ENCODE peak calls at places on chromosome 11, in six cellular contexts. One of them, this sample, is unnamed.
A peak's percentile ranks its signal among the peaks of the same experiment; 100 is the strongest.

GRCh38 chr11:10076458-10077141 is 217.4 kb downstream of the SBF2 start:
- DNase-seq in CD8-positive, alpha-beta T cell: no peak
- DNase-seq in lung: no peak
- DNase-seq in esophagus squamous epithelium: no peak
- DNase-seq in ovary: peak; percentile 36
- DNase-seq in transverse colon: peak; percentile 25
- DNase-seq in this sample: peak; percentile 42

GRCh38 chr11:6746086-6746618 is 25.6 kb downstream of the OR2AG2 start:
- DNase-seq in transverse colon: peak; percentile 55
- DNase-seq in CD8-positive, alpha-beta T cell: peak; percentile 35
- DNase-seq in lung: no peak
- DNase-seq in esophagus squamous epithelium: no peak
- DNase-seq in ovary: no peak
- DNase-seq in this sample: no peak

GRCh38 chr11:12075822-12076821 is 34.3 kb upstream of the MICAL2 start:
- DNase-seq in esophagus squamous epithelium: no peak
- DNase-seq in ovary: no peak
- DNase-seq in lung: peak; percentile 45
- DNase-seq in CD8-positive, alpha-beta T cell: no peak
- DNase-seq in transverse colon: peak; percentile 46
- DNase-seq in this sample: peak; percentile 69

GRCh38 chr11:118909619-118910308 is 16.0 kb downstream of the BCL9L start:
- DNase-seq in ovary: no peak
- DNase-seq in lung: no peak
- DNase-seq in CD8-positive, alpha-beta T cell: no peak
- DNase-seq in transverse colon: no peak
- DNase-seq in esophagus squamous epithelium: no peak
- DNase-seq in this sample: no peak

GRCh38 chr11:76795285-76795935 is 12.3 kb downstream of the TSKU start:
- DNase-seq in CD8-positive, alpha-beta T cell: no peak
- DNase-seq in ovary: no peak
- DNase-seq in transverse colon: no peak
- DNase-seq in lung: no peak
- DNase-seq in esophagus squamous epithelium: no peak
- DNase-seq in this sample: no peak

GRCh38 chr11:10908215-10908990 is 50.5 kb upstream of the ZBED5 start:
- DNase-seq in CD8-positive, alpha-beta T cell: no peak
- DNase-seq in ovary: no peak
- DNase-seq in transverse colon: no peak
- DNase-seq in lung: no peak
- DNase-seq in esophagus squamous epithelium: no peak
- DNase-seq in this sample: no peak

GRCh38 chr11:76604652-76605241 is 65.8 kb downstream of the LRRC32 start:
- DNase-seq in lung: no peak
- DNase-seq in transverse colon: peak; percentile 44
- DNase-seq in CD8-positive, alpha-beta T cell: no peak
- DNase-seq in esophagus squamous epithelium: no peak
- DNase-seq in ovary: peak; percentile 81
- DNase-seq in this sample: peak; percentile 92

GRCh38 chr11:10379871-10380568 is 75.0 kb upstream of the AMPD3 start:
- DNase-seq in ovary: no peak
- DNase-seq in lung: no peak
- DNase-seq in esophagus squamous epithelium: no peak
- DNase-seq in CD8-positive, alpha-beta T cell: no peak
- DNase-seq in transverse colon: no peak
- DNase-seq in this sample: no peak

GRCh38 chr11:33742249-33742851 is 6.1 kb upstream of the CD59 start:
- DNase-seq in lung: no peak
- DNase-seq in transverse colon: no peak
- DNase-seq in CD8-positive, alpha-beta T cell: no peak
- DNase-seq in esophagus squamous epithelium: no peak
- DNase-seq in ovary: no peak
- DNase-seq in this sample: no peak

GRCh38 chr11:101014600-101015242 is 114.9 kb downstream of the PGR start:
- DNase-seq in lung: no peak
- DNase-seq in CD8-positive, alpha-beta T cell: no peak
- DNase-seq in transverse colon: no peak
- DNase-seq in esophagus squamous epithelium: no peak
- DNase-seq in ovary: no peak
- DNase-seq in this sample: no peak

GRCh38 chr11:19723572-19724342 is 11.1 kb downstream of the NAV2 start:
- DNase-seq in lung: no peak
- DNase-seq in CD8-positive, alpha-beta T cell: peak; percentile 32
- DNase-seq in transverse colon: no peak
- DNase-seq in ovary: no peak
- DNase-seq in esophagus squamous epithelium: no peak
- DNase-seq in this sample: peak; percentile 29

GRCh38 chr11:57277845-57278720 is 41.0 kb upstream of the APLNR start:
- DNase-seq in lung: peak; percentile 72
- DNase-seq in CD8-positive, alpha-beta T cell: peak; percentile 9
- DNase-seq in ovary: peak; percentile 58
- DNase-seq in esophagus squamous epithelium: no peak
- DNase-seq in transverse colon: peak; percentile 75
- DNase-seq in this sample: peak; percentile 73

GRCh38 chr11:70381872-70382842 is 16.2 kb upstream of the CTTN start:
- DNase-seq in esophagus squamous epithelium: no peak
- DNase-seq in CD8-positive, alpha-beta T cell: no peak
- DNase-seq in ovary: no peak
- DNase-seq in lung: no peak
- DNase-seq in transverse colon: no peak
- DNase-seq in this sample: no peak

GRCh38 chr11:65425971-65426838 is 3.6 kb downstream of the NEAT1 start:
- DNase-seq in CD8-positive, alpha-beta T cell: no peak
- DNase-seq in lung: no peak
- DNase-seq in ovary: no peak
- DNase-seq in transverse colon: peak; percentile 60
- DNase-seq in esophagus squamous epithelium: no peak
- DNase-seq in this sample: no peak

GRCh38 chr11:91956711-91957110 is 267.9 kb upstream of the FAT3 start:
- DNase-seq in lung: no peak
- DNase-seq in esophagus squamous epithelium: no peak
- DNase-seq in CD8-positive, alpha-beta T cell: no peak
- DNase-seq in ovary: no peak
- DNase-seq in transverse colon: no peak
- DNase-seq in this sample: no peak

GRCh38 chr11:69745201-69745600 is 29.9 kb downstream of the FGF4 start:
- DNase-seq in transverse colon: no peak
- DNase-seq in esophagus squamous epithelium: no peak
- DNase-seq in CD8-positive, alpha-beta T cell: no peak
- DNase-seq in lung: no peak
- DNase-seq in ovary: no peak
- DNase-seq in this sample: no peak

GRCh38 chr11:3903207-3903896 is 47.9 kb downstream of the STIM1 start:
- DNase-seq in ovary: no peak
- DNase-seq in transverse colon: no peak
- DNase-seq in esophagus squamous epithelium: no peak
- DNase-seq in lung: no peak
- DNase-seq in CD8-positive, alpha-beta T cell: no peak
- DNase-seq in this sample: no peak

GRCh38 chr11:129895126-129896041 is at the start of gene NFRKB:
- DNase-seq in lung: peak; percentile 87
- DNase-seq in ovary: peak; percentile 80
- DNase-seq in CD8-positive, alpha-beta T cell: peak; percentile 89
- DNase-seq in transverse colon: peak; percentile 93
- DNase-seq in esophagus squamous epithelium: peak; percentile 18
- DNase-seq in this sample: peak; percentile 81

GRCh38 chr11:10540546-10540914 is 457 bp downstream of the RNF141 start:
- DNase-seq in CD8-positive, alpha-beta T cell: no peak
- DNase-seq in lung: peak; percentile 53
- DNase-seq in ovary: no peak
- DNase-seq in esophagus squamous epithelium: no peak
- DNase-seq in transverse colon: no peak
- DNase-seq in this sample: no peak

GRCh38 chr11:35116762-35117588 is 22.0 kb upstream of the CD44 start:
- DNase-seq in esophagus squamous epithelium: no peak
- DNase-seq in transverse colon: no peak
- DNase-seq in ovary: no peak
- DNase-seq in CD8-positive, alpha-beta T cell: no peak
- DNase-seq in lung: no peak
- DNase-seq in this sample: no peak

GRCh38 chr11:66880484-66881211 is 23.8 kb downstream of the LRFN4 start:
- DNase-seq in CD8-positive, alpha-beta T cell: no peak
- DNase-seq in esophagus squamous epithelium: no peak
- DNase-seq in lung: no peak
- DNase-seq in ovary: no peak
- DNase-seq in transverse colon: no peak
- DNase-seq in this sample: peak; percentile 62

GRCh38 chr11:102453286-102453797 is 777 bp upstream of the TMEM123 start:
- DNase-seq in esophagus squamous epithelium: no peak
- DNase-seq in CD8-positive, alpha-beta T cell: no peak
- DNase-seq in lung: no peak
- DNase-seq in transverse colon: no peak
- DNase-seq in ovary: no peak
- DNase-seq in this sample: peak; percentile 62

GRCh38 chr11:102449651-102450570 is 2.7 kb downstream of the TMEM123 start:
- DNase-seq in lung: no peak
- DNase-seq in transverse colon: no peak
- DNase-seq in esophagus squamous epithelium: no peak
- DNase-seq in CD8-positive, alpha-beta T cell: peak; percentile 31
- DNase-seq in ovary: no peak
- DNase-seq in this sample: no peak

GRCh38 chr11:102452461-102453285 is at the start of gene TMEM123:
- DNase-seq in CD8-positive, alpha-beta T cell: peak; percentile 94
- DNase-seq in ovary: peak; percentile 82
- DNase-seq in esophagus squamous epithelium: peak; percentile 16
- DNase-seq in transverse colon: peak; percentile 89
- DNase-seq in lung: peak; percentile 81
- DNase-seq in this sample: peak; percentile 76

GRCh38 chr11:102451041-102451692 is 1.4 kb downstream of the TMEM123 start:
- DNase-seq in ovary: no peak
- DNase-seq in transverse colon: no peak
- DNase-seq in CD8-positive, alpha-beta T cell: no peak
- DNase-seq in lung: no peak
- DNase-seq in esophagus squamous epithelium: no peak
- DNase-seq in this sample: no peak

GRCh38 chr11:102451693-102452460 is 688 bp downstream of the TMEM123 start:
- DNase-seq in transverse colon: peak; percentile 82
- DNase-seq in ovary: peak; percentile 58
- DNase-seq in esophagus squamous epithelium: no peak
- DNase-seq in lung: peak; percentile 58
- DNase-seq in CD8-positive, alpha-beta T cell: peak; percentile 78
- DNase-seq in this sample: peak; percentile 68
- H3K4me1 ChIP-seq in transverse colon: peaks cover 37% of the 10 kb centered on the region
- H3K4me1 ChIP-seq in ovary: peaks cover 8% of the 10 kb centered on the region
- H3K4me1 ChIP-seq in esophagus squamous epithelium: peaks cover 84% of the 10 kb centered on the region
- H3K4me1 ChIP-seq in lung: peaks cover 6% of the 10 kb centered on the region
- H3K4me1 ChIP-seq in CD8-positive, alpha-beta T cell: peaks cover 59% of the 10 kb centered on the region
- H3K4me1 ChIP-seq in this sample: peaks cover 34% of the 10 kb centered on the region

GRCh38 chr11:115135936-115136335 is 368.3 kb downstream of the CADM1 start:
- DNase-seq in esophagus squamous epithelium: no peak
- DNase-seq in lung: no peak
- DNase-seq in CD8-positive, alpha-beta T cell: no peak
- DNase-seq in transverse colon: no peak
- DNase-seq in ovary: no peak
- DNase-seq in this sample: no peak

GRCh38 chr11:115134886-115135285 is 369.3 kb downstream of the CADM1 start:
- DNase-seq in ovary: no peak
- DNase-seq in esophagus squamous epithelium: no peak
- DNase-seq in lung: no peak
- DNase-seq in CD8-positive, alpha-beta T cell: no peak
- DNase-seq in transverse colon: no peak
- DNase-seq in this sample: no peak

GRCh38 chr11:115129771-115130306 is 374.4 kb downstream of the CADM1 start:
- DNase-seq in transverse colon: no peak
- DNase-seq in CD8-positive, alpha-beta T cell: no peak
- DNase-seq in esophagus squamous epithelium: no peak
- DNase-seq in lung: no peak
- DNase-seq in ovary: no peak
- DNase-seq in this sample: no peak

GRCh38 chr11:115133810-115134209 is 370.4 kb downstream of the CADM1 start:
- DNase-seq in esophagus squamous epithelium: no peak
- DNase-seq in ovary: no peak
- DNase-seq in CD8-positive, alpha-beta T cell: no peak
- DNase-seq in transverse colon: no peak
- DNase-seq in lung: no peak
- DNase-seq in this sample: no peak

GRCh38 chr11:115132829-115133228 is 371.4 kb downstream of the CADM1 start:
- DNase-seq in transverse colon: peak; percentile 21
- DNase-seq in esophagus squamous epithelium: no peak
- DNase-seq in ovary: no peak
- DNase-seq in CD8-positive, alpha-beta T cell: no peak
- DNase-seq in lung: no peak
- DNase-seq in this sample: no peak
- TF ChIP-seq CTCF in transverse colon: no peak
- TF ChIP-seq CTCF in esophagus squamous epithelium: no peak
- TF ChIP-seq CTCF in ovary: no peak
- TF ChIP-seq CTCF in CD8-positive, alpha-beta T cell: no peak
- TF ChIP-seq CTCF in lung: no peak
- TF ChIP-seq CTCF in this sample: peak; percentile 40

GRCh38 chr11:44596541-44597276 is 31.2 kb downstream of the CD82 start:
- DNase-seq in transverse colon: no peak
- DNase-seq in ovary: peak; percentile 27
- DNase-seq in esophagus squamous epithelium: no peak
- DNase-seq in lung: no peak
- DNase-seq in CD8-positive, alpha-beta T cell: peak; percentile 46
- DNase-seq in this sample: no peak
- H3K4me3 ChIP-seq in transverse colon: no peak overlapping the region
- H3K4me3 ChIP-seq in ovary: no peak overlapping the region
- H3K4me3 ChIP-seq in esophagus squamous epithelium: no peak overlapping the region
- H3K4me3 ChIP-seq in lung: no peak overlapping the region
- H3K4me3 ChIP-seq in CD8-positive, alpha-beta T cell: peak overlapping the region; percentile 14
- H3K4me3 ChIP-seq in this sample: no peak overlapping the region

GRCh38 chr11:126407101-126407521 is 51.6 kb downstream of the ST3GAL4 start:
- DNase-seq in CD8-positive, alpha-beta T cell: no peak
- DNase-seq in lung: no peak
- DNase-seq in ovary: no peak
- DNase-seq in esophagus squamous epithelium: no peak
- DNase-seq in transverse colon: no peak
- DNase-seq in this sample: no peak

GRCh38 chr11:126404367-126404766 is 48.9 kb downstream of the ST3GAL4 start:
- DNase-seq in ovary: no peak
- DNase-seq in lung: no peak
- DNase-seq in esophagus squamous epithelium: no peak
- DNase-seq in transverse colon: no peak
- DNase-seq in CD8-positive, alpha-beta T cell: no peak
- DNase-seq in this sample: no peak

GRCh38 chr11:126405374-126405773 is 49.9 kb downstream of the ST3GAL4 start:
- DNase-seq in esophagus squamous epithelium: no peak
- DNase-seq in ovary: no peak
- DNase-seq in transverse colon: peak; percentile 73
- DNase-seq in CD8-positive, alpha-beta T cell: no peak
- DNase-seq in lung: peak; percentile 48
- DNase-seq in this sample: no peak

GRCh38 chr11:126406368-126406767 is 50.9 kb downstream of the ST3GAL4 start:
- DNase-seq in transverse colon: no peak
- DNase-seq in ovary: no peak
- DNase-seq in lung: no peak
- DNase-seq in CD8-positive, alpha-beta T cell: no peak
- DNase-seq in esophagus squamous epithelium: no peak
- DNase-seq in this sample: no peak

DNA sequence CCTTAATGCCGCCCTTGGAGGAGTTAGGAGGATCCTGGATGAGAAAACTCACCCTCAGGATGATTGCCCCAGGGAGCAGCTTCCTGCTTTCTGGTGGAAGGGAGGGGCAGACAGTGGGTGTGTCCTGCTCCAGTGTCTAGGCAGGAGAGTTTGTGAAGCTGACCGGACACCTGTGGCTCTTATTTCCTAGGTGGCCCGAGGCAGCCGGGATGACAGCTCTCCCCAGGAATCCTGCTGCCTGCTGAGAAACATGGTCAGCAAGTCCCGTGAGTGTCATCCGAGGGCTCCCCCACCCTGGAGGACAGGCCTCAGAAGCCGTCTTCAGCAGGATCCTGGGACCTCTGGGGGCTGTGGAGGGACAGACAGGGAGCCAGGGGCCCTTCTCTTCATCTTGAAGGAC is 50.4 kb downstream of the ST3GAL4 start:
- DNase-seq in transverse colon: peak; percentile 73
- DNase-seq in ovary: no peak
- DNase-seq in lung: no peak
- DNase-seq in CD8-positive, alpha-beta T cell: no peak
- DNase-seq in esophagus squamous epithelium: no peak
- DNase-seq in this sample: no peak
- H3K4me1 ChIP-seq in transverse colon: peaks cover 10% of the 10 kb centered on the region
- H3K4me1 ChIP-seq in ovary: peaks cover 12% of the 10 kb centered on the region
- H3K4me1 ChIP-seq in lung: peaks cover 3% of the 10 kb centered on the region
- H3K4me1 ChIP-seq in CD8-positive, alpha-beta T cell: no peaks in the 10 kb centered on the region
- H3K4me1 ChIP-seq in esophagus squamous epithelium: peaks cover 59% of the 10 kb centered on the region
- H3K4me1 ChIP-seq in this sample: peaks cover 9% of the 10 kb centered on the region